ENCODE peak calls at places on chromosomes 16 and 17, in four cellular contexts. J is iris pigment epithelial cell; S is CD4-positive, alpha-beta memory T cell; K is stimulated activated CD8-positive, alpha-beta memory T cell treated with anti-CD3 and anti-CD28 coated beads, Interleukin-4, amount 100 ng/mL, for 1 hour. V is an unnamed sample.
A peak's percentile ranks its signal among the peaks of the same experiment; 100 is the strongest.

GRCh38 chr16:56315955-56316354 is 109.4 kb downstream of the AMFR start:
- DNase-seq in J (no peak), S (no peak), K (no peak), V (no peak)

GRCh38 chr17:41333098-41333497 is 17.5 kb downstream of the KRT33A start:
- DNase-seq in J (no peak), S (no peak), K (no peak), V (no peak)

GRCh38 chr16:64292953-64293352 is 828.9 kb downstream of the CDH11 start:
- DNase-seq in J (no peak), S (no peak), K (no peak), V (no peak)

GRCh38 chr17:29706045-29706431 is 83.3 kb upstream of the CORO6 start:
- DNase-seq in J (no peak), S (no peak), K (no peak), V (no peak)

GRCh38 chr16:47939690-47940089 is 216.1 kb downstream of the ABCC12 start:
- DNase-seq in J (no peak), S (no peak), K (no peak), V (no peak)

GRCh38 chr16:49858200-49859129 is 2.6 kb upstream of the ZNF423 start:
- DNase-seq in J (peak; percentile 43), S (no peak), K (no peak), V (no peak)

GRCh38 chr17:10309003-10309974 is 63.5 kb downstream of the MYH13 start:
- DNase-seq in J (no peak), S (no peak), K (no peak), V (no peak)

GRCh38 chr17:13230908-13231307 is 213.1 kb upstream of the ELAC2 start:
- DNase-seq in J (no peak), S (no peak), K (no peak), V (no peak)

GRCh38 chr16:81266680-81267095 is 28.2 kb downstream of the BCO1 start:
- DNase-seq in J (no peak), S (no peak), K (no peak), V (no peak)

GRCh38 chr16:74297296-74297665 is 667 bp downstream of the PSMD7 start:
- DNase-seq in J (peak; percentile 43), S (peak; percentile 13), K (no peak), V (no peak)

GRCh38 chr16:68823401-68823800 is 19.9 kb upstream of the TANGO6 start:
- DNase-seq in J (peak; percentile 93), S (no peak), K (no peak), V (no peak)

GRCh38 chr17:28416703-28417311 is 10.8 kb upstream of the SLC46A1 start:
- DNase-seq in J (peak; percentile 71), S (peak; percentile 58), K (peak; percentile 8), V (peak; percentile 43)

GRCh38 chr17:15516150-15516549 is 47.1 kb downstream of the TVP23C start:
- DNase-seq in J (peak; percentile 96), S (no peak), K (no peak), V (no peak)

GRCh38 chr16:30395992-30396560 is 856 bp downstream of the ZNF48 start:
- DNase-seq in J (no peak), S (no peak), K (no peak), V (peak; percentile 16)

GRCh38 chr16:30830072-30830417 is 43.0 kb upstream of the ZNF629 start:
- DNase-seq in J (no peak), S (no peak), K (no peak), V (no peak)

GRCh38 chr17:3482851-3483250 is 7.1 kb downstream of the ASPA start:
- DNase-seq in J (no peak), S (no peak), K (no peak), V (no peak)

GRCh38 chr17:46783031-46783593 is 35.4 kb downstream of the WNT3 start:
- DNase-seq in J (no peak), S (no peak), K (no peak), V (no peak)

GRCh38 chr16:29148867-29149272 is 164.0 kb downstream of the LAT start:
- DNase-seq in J (no peak), S (peak; percentile 88), K (peak; percentile 48), V (no peak)

GRCh38 chr16:26058326-26058725 is 366.6 kb downstream of the HS3ST4 start:
- DNase-seq in J (no peak), S (no peak), K (no peak), V (no peak)